ENCODE peak calls at places on chromosome 21, in six cellular contexts. A, B, Z, L, V and M are unnamed samples.

GRCh38 chr21:28801906-28802305 is 190.8 kb downstream of the LTN1 start:
- DNase-seq in A (no peak), B (no peak), Z (no peak), L (no peak), V (no peak), M (peak; percentile 70)

GRCh38 chr21:35314896-35315582 is 265.9 kb upstream of the RUNX1 start:
- DNase-seq in V (no peak), B (no peak), Z (no peak), L (no peak), A (no peak), M (no peak)

GRCh38 chr21:42215942-42216725 is 2.8 kb upstream of the ABCG1 start:
- DNase-seq in Z (no peak), A (peak; percentile 49), L (no peak), B (no peak), V (no peak), M (no peak)

GRCh38 chr21:44425895-44426662 is 29.2 kb upstream of the LRRC3 start:
- DNase-seq in V (no peak), B (no peak), L (no peak), Z (no peak), A (peak; percentile 35), M (no peak)

GRCh38 chr21:17519965-17520364 is 7.1 kb downstream of the CXADR start:
- DNase-seq in Z (no peak), A (no peak), B (no peak), L (no peak), V (no peak), M (no peak)

GRCh38 chr21:24045775-24046215 is 1561.5 kb downstream of the MRPL39 start:
- DNase-seq in A (peak; percentile 82), Z (no peak), L (peak; percentile 99), B (no peak), V (peak; percentile 86), M (no peak)

GRCh38 chr21:36454706-36455105 is 25.2 kb downstream of the CLDN14 start:
- DNase-seq in B (no peak), V (no peak), A (no peak), L (no peak), Z (no peak), M (no peak)

GRCh38 chr21:45468051-45468970 is 63.3 kb downstream of the COL18A1 start:
- DNase-seq in B (no peak), Z (no peak), L (no peak), V (no peak), A (no peak), M (no peak)

GRCh38 chr21:16870116-16870515 is 642.7 kb upstream of the CXADR start:
- DNase-seq in A (no peak), B (peak; percentile 60), Z (no peak), V (no peak), L (no peak), M (peak; percentile 60)

GRCh38 chr21:14527690-14528652 is 18.1 kb downstream of the SAMSN1 start:
- DNase-seq in L (no peak), A (no peak), V (no peak), Z (no peak), B (no peak), M (no peak)

GRCh38 chr21:42039470-42039901 is 29.3 kb upstream of the ZBTB21 start:
- DNase-seq in A (no peak), L (no peak), Z (no peak), B (peak; percentile 65), V (no peak), M (peak; percentile 34)